ENCODE peak calls at places on chromosomes 1 and 21, in seven cellular contexts. E is stomach, C is body of pancreas, W is transverse colon, T is ovary, K is IMR-90, N is uterus. Z is an unnamed sample.

GRCh38 chr1:168636642-168637111 is 60.3 kb downstream of the XCL1 start:
- DNase-seq in E (no peak), C (peak; percentile 52), W (no peak), T (no peak), K (no peak), N (no peak), Z (peak; percentile 60)

GRCh38 chr1:186094170-186094569 is 280.9 kb downstream of the TPR start:
- DNase-seq in E (no peak), C (no peak), W (no peak), T (no peak), K (peak; percentile 76), N (no peak), Z (no peak)

GRCh38 chr1:223712856-223713494 is 636 bp downstream of the CAPN2 start:
- DNase-seq in E (no peak), C (peak; percentile 36), W (peak; percentile 57), T (peak; percentile 47), K (no peak), N (peak; percentile 46), Z (peak; percentile 90)

GRCh38 chr1:156706647-156707008 is 1.2 kb upstream of the CRABP2 start:
- DNase-seq in E (no peak), C (peak; percentile 57), W (peak; percentile 47), T (peak; percentile 86), K (no peak), N (peak; percentile 85), Z (peak; percentile 51)

GRCh38 chr1:152109998-152110294 is 5.3 kb downstream of the TCHH start:
- DNase-seq in E (no peak), C (no peak), W (no peak), T (no peak), K (no peak), N (no peak), Z (no peak)

GRCh38 chr1:150560576-150560975 is 11.4 kb downstream of the ADAMTSL4 start:
- DNase-seq in E (no peak), C (no peak), W (peak; percentile 12), T (no peak), K (no peak), N (no peak), Z (no peak)

GRCh38 chr1:185068362-185068761 is 23.0 kb downstream of the RNF2 start:
- DNase-seq in E (peak; percentile 28), C (no peak), W (no peak), T (no peak), K (no peak), N (no peak), Z (no peak)

GRCh38 chr1:204294371-204294770 is 65.4 kb downstream of the PLEKHA6 start:
- DNase-seq in E (no peak), C (no peak), W (peak; percentile 34), T (peak; percentile 84), K (peak; percentile 97), N (peak; percentile 78), Z (peak; percentile 92)

GRCh38 chr1:213996320-213997022 is 8.7 kb downstream of the PROX1 start:
- DNase-seq in E (no peak), C (no peak), W (no peak), T (peak; percentile 64), K (no peak), N (no peak), Z (no peak)

GRCh38 chr1:229855999-229856650 is 210.9 kb upstream of the GALNT2 start:
- DNase-seq in E (no peak), C (peak; percentile 76), W (peak; percentile 50), T (no peak), K (no peak), N (no peak), Z (peak; percentile 70)

GRCh38 chr1:168879906-168880734 is 151.1 kb upstream of the DPT start:
- DNase-seq in E (no peak), C (peak; percentile 19), W (peak; percentile 32), T (peak; percentile 26), K (no peak), N (peak; percentile 57), Z (no peak)

GRCh38 chr1:58460469-58460868 is 86.1 kb downstream of the OMA1 start:
- DNase-seq in E (no peak), C (no peak), W (no peak), T (no peak), K (peak; percentile 17), N (no peak), Z (no peak)

GRCh38 chr1:204256531-204256930 is 42.7 kb upstream of the GOLT1A start:
- DNase-seq in E (no peak), C (no peak), W (no peak), T (no peak), K (no peak), N (no peak), Z (no peak)

GRCh38 chr1:28913786-28914227 is 562 bp upstream of the EPB41 start:
- DNase-seq in E (no peak), C (no peak), W (no peak), T (no peak), K (no peak), N (no peak), Z (no peak)

GRCh38 chr1:35557118-35557610 is at the start of gene KIAA0319L:
- DNase-seq in E (peak; percentile 88), C (peak; percentile 85), W (peak; percentile 90), T (peak; percentile 87), K (peak; percentile 37), N (peak; percentile 87), Z (no peak)

GRCh38 chr1:112675728-112676381 is 1.4 kb downstream of the MOV10 start:
- DNase-seq in E (no peak), C (no peak), W (no peak), T (no peak), K (peak; percentile 35), N (no peak), Z (no peak)

GRCh38 chr1:112673589-112674439 is 645 bp upstream of the MOV10 start:
- DNase-seq in E (no peak), C (peak; percentile 51), W (no peak), T (peak; percentile 42), K (peak; percentile 71), N (no peak), Z (no peak)

GRCh38 chr1:112672842-112673241 is 1.6 kb upstream of the MOV10 start:
- DNase-seq in E (no peak), C (no peak), W (no peak), T (no peak), K (no peak), N (no peak), Z (no peak)

GRCh38 chr1:112674986-112675727 is 698 bp downstream of the MOV10 start:
- DNase-seq in E (no peak), C (peak; percentile 57), W (peak; percentile 53), T (peak; percentile 72), K (peak; percentile 6), N (peak; percentile 62), Z (no peak)

DNA sequence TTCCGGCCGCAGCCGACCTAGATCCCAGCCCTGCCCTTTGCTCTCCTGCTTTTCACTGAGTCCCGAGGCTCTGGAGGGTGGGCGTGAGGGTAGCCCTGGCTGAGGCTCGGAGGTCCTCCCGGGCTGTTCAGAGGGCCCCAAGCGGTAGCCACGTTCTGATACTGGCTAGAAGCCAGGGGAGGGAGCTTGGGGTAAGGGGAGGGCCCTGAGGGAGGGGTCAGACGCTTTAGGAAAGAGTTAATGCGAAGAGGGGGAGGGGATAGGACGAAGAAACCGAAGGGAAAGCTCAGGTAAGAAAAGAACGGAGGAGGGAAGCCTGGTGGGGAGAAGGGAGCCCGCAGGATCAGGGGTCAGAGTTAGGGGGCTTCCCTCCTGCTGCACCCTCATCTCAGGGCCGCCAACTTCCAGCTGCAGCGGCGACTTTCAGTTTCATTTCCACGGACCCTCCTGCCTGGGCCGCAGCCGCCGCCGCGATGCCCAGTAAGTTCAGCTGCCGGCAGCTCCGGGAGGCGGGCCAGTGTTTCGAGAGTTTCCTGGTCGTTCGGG is at the start of gene MOV10:
- DNase-seq in E (peak; percentile 82), C (peak; percentile 72), W (peak; percentile 73), T (peak; percentile 73), K (peak; percentile 67), N (peak; percentile 68), Z (peak; percentile 94)
- TF ChIP-seq POLR2A in E (no peak), C (no peak), W (peak; percentile 51), T (no peak), K (peak; percentile 10), N (peak; percentile 4), Z (no peak)

DNA sequence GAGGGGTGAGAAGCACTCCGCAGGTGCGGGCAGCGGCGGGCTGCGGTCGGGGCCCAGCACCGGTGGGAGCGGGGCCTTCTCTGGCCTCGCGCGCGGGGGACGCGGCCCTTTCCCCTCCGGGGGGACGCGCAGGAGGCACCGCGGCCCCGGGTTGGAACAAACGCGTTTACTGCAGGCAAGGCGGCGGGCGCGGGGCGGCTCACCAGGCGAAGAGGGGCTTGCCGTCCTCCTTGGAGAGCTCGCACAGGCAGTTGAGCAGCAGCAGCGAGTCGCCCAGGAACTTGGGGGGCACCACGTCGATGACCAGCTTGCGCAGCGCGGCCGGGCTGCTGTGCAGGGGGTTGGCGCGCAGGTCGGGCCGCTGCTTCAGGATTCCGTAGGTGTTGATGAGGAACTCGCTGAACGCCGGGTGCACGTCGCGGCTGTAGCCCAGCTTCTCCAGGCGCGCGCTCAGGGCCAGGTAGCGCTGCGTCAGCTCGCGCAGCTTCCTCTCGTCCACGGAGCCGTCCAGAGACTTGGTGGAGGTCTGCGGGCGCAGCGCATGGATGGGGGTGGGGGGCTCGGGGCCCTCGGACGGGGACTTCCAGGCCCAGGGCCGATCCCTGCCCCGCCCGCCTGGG is 5.9 kb upstream of the FTCD start:
- DNase-seq in E (peak; percentile 21), C (no peak), W (peak; percentile 5), T (no peak), K (no peak), N (no peak), Z (no peak)
- H3K4me3 ChIP-seq in E (no peak overlapping the region), C (no peak overlapping the region), W (peak overlapping the region; percentile 21), T (no peak overlapping the region), K (no peak overlapping the region), N (no peak overlapping the region), Z (no peak overlapping the region)

GRCh38 chr1:202154766-202155477 is 5.5 kb downstream of the PTPN7 start:
- DNase-seq in E (peak; percentile 49), C (peak; percentile 51), W (peak; percentile 59), T (peak; percentile 62), K (peak; percentile 76), N (no peak), Z (no peak)

GRCh38 chr1:202154148-202154765 is 6.1 kb downstream of the PTPN7 start:
- DNase-seq in E (no peak), C (no peak), W (no peak), T (no peak), K (no peak), N (no peak), Z (no peak)

GRCh38 chr1:202151045-202151444 is 6.5 kb upstream of the ARL8A start:
- DNase-seq in E (no peak), C (no peak), W (no peak), T (no peak), K (no peak), N (no peak), Z (no peak)

GRCh38 chr1:202152399-202152798 is 7.9 kb upstream of the ARL8A start:
- DNase-seq in E (no peak), C (no peak), W (no peak), T (no peak), K (no peak), N (no peak), Z (no peak)

GRCh38 chr1:202153284-202153683 is 7.1 kb downstream of the PTPN7 start:
- DNase-seq in E (no peak), C (no peak), W (no peak), T (no peak), K (no peak), N (no peak), Z (no peak)
- TF ChIP-seq POLR2A in E (no peak), C (no peak), W (no peak), T (no peak), K (no peak), N (no peak), Z (no peak)

DNA sequence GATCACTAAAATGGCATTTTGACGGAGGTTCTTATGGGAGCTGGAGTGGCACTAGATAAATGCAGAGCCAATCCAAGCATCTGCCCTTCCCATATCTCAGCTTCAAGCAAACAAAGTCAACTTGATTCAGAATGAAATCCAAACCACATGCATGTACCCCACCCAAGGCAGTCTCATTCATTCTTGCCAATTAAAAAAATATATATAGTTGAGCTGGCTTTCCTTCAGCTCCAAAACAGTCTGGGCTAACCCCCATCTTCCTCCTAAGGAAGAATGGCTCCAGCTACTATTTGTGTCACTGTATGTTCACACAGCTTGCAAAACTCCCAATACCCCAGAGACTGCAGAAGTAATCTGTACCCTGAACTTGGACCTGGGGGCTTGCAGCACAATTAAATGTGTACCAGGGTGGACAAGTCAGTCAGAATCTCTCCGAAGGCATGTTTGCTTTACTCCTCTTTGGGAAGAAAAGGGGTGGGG is 35.5 kb downstream of the GPR3 start:
- DNase-seq in E (no peak), C (no peak), W (no peak), T (no peak), K (no peak), N (no peak), Z (no peak)
- H3K4me3 ChIP-seq in E (peak overlapping the region; percentile 33), C (no peak overlapping the region), W (peak overlapping the region; percentile 22), T (no peak overlapping the region), K (no peak overlapping the region), N (peak overlapping the region; percentile 12), Z (no peak overlapping the region)